ENCODE peak calls at places on chromosomes 4 and X, in five cellular contexts. U is heart left ventricle, C is K562, F is cardiac muscle cell, K is endothelial cell of umbilical vein. E is an unnamed sample.
A peak's percentile ranks its signal among the peaks of the same experiment; 100 is the strongest.

GRCh38 chr4:119300388-119301131 is 21.4 kb downstream of the FABP2 start:
- DNase-seq in U (peak; percentile 98), C (peak; percentile 87), F (peak; percentile 95), K (peak; percentile 89), E (peak; percentile 97)

GRCh38 chr4:1512738-1513660 is 106.8 kb upstream of the NKX1-1 start:
- DNase-seq in U (peak; percentile 67), C (peak; percentile 72), F (peak; percentile 79), K (peak; percentile 5), E (peak; percentile 56)

GRCh38 chr4:56360071-56360470 is 27.2 kb downstream of the AASDH start:
- DNase-seq in U (no peak), C (no peak), F (no peak), K (no peak), E (no peak)

GRCh38 chr4:183797445-183798248 is 107.5 kb upstream of the STOX2 start:
- DNase-seq in U (peak; percentile 70), C (no peak), F (peak; percentile 53), K (peak; percentile 14), E (peak; percentile 57)

GRCh38 chr4:20249333-20249732 is 2.4 kb upstream of the SLIT2 start:
- DNase-seq in U (no peak), C (no peak), F (peak; percentile 62), K (peak; percentile 57), E (no peak)

GRCh38 chr4:116070283-116070682 is 956.9 kb upstream of the NDST4 start:
- DNase-seq in U (no peak), C (no peak), F (no peak), K (no peak), E (no peak)

GRCh38 chrX:9341305-9342201 is 123.3 kb upstream of the TBL1X start:
- DNase-seq in U (peak; percentile 77), C (peak; percentile 60), F (peak; percentile 48), K (peak; percentile 54), E (peak; percentile 65)

GRCh38 chr4:7460591-7460990 is 25.9 kb upstream of the PSAPL1 start:
- DNase-seq in U (no peak), C (peak; percentile 20), F (no peak), K (no peak), E (no peak)

GRCh38 chrX:13285693-13286092 is 34.2 kb downstream of the ATXN3L start:
- DNase-seq in U (no peak), C (no peak), F (no peak), K (no peak), E (no peak)

GRCh38 chr4:168167714-168168284 is 75.5 kb downstream of the ANXA10 start:
- DNase-seq in U (no peak), C (no peak), F (no peak), K (no peak), E (no peak)
- H3K27ac ChIP-seq in U (no peak overlapping the region), C (no peak overlapping the region), F (no peak overlapping the region), K (no peak overlapping the region), E (peak overlapping the region; percentile 10)

GRCh38 chr4:167587361-167587760 is 353.1 kb upstream of the SPOCK3 start:
- DNase-seq in U (no peak), C (no peak), F (no peak), K (no peak), E (no peak)

GRCh38 chr4:167578906-167579305 is 344.6 kb upstream of the SPOCK3 start:
- DNase-seq in U (no peak), C (no peak), F (no peak), K (no peak), E (no peak)

DNA sequence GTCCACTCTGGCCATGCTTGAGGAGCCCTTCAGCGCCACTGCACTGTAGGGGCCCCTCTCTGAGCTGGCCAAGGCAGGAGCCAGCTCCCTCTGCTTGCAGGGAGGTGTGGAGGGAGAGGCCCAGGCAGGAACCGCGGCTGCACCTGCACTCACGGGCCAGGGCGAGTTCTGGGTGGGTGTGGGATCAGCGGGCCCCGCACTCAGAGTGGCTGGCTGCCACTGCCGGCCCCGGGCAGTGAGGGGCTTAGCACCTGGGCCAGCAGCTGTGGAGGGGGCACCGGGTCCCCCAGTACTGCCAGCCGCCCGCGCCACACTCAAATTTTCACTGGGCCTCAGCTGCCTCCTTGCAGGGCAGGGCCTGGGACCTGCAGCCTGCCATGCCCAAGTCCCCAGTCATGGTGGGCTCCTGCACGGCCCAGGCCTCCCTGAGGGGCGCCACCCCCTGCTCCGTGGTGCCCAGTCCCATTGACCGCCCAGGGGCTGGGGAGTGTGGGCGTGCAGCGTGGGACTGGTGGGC is 347.2 kb upstream of the SPOCK3 start:
- DNase-seq in U (peak; percentile 45), C (no peak), F (no peak), K (no peak), E (no peak)
- H3K9me3 ChIP-seq in U (no peaks in the 10 kb centered on the region), C (no peaks in the 10 kb centered on the region), F (no peaks in the 10 kb centered on the region), K (no peaks in the 10 kb centered on the region), E (no peaks in the 10 kb centered on the region)

DNA sequence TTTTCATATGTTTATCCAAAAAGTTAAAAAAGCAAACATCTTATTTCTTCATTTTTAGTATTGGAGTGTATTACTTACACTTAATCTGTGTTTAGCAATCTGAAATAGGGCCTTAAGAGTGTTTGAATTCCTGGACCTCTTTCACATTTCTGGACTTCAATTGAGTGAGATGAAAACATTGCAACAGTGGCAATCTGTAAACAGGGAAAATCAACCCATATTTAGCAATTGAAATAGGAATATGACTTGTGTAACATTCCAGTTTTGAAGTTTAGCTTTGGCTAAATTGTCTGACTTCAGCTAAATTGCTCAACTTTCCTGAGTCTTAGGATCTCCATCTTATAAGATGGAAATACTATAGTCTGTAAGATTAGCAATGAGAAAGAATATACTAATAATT is 34.6 kb upstream of the FHL1 start:
- DNase-seq in U (no peak), C (no peak), F (no peak), K (no peak), E (no peak)
- H3K27ac ChIP-seq in U (no peak overlapping the region), C (no peak overlapping the region), F (no peak overlapping the region), K (no peak overlapping the region), E (no peak overlapping the region)

DNA sequence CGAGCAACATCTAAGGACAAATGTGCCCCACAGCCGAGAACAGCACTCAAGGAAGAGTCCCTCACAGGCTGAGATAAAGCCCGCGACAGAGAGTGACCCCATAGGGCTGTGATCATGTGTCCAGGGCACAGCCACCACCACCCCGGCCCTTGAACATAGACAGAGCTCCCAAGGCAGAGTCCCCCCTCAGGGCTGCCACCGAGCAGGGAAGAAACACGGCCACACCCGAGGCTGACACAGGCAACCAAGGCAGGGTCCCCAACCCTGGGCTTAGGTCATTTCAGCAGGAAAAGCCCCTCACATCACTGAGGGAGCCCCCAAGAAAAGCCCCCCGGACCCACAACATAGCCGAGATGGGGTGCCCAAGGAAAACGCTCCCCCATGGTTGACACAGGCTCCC is 463 bp downstream of the CT45A10 start:
- DNase-seq in U (no peak), C (peak; percentile 27), F (no peak), K (no peak), E (no peak)
- H3K9me3 ChIP-seq in U (no peaks in the 10 kb centered on the region), C (peaks cover 9% of the 10 kb centered on the region), F (no peaks in the 10 kb centered on the region), K (no peaks in the 10 kb centered on the region), E (no peaks in the 10 kb centered on the region)

E was measured in pancreas.